ENCODE peak calls at places on chromosomes 11 and 22, in six cellular contexts. F is K562, N is SK-N-SH, B is HCT116, R is HepG2, C is GM23338. Z is an unnamed sample.

GRCh38 chr11:9726313-9727022 is 62.6 kb downstream of the SWAP70 start:
- DNase-seq in F (no peak), N (no peak), B (peak; percentile 23), R (peak; percentile 33), C (no peak), Z (peak; percentile 64)

GRCh38 chr11:94771390-94771789 is 3.2 kb downstream of the AMOTL1 start:
- DNase-seq in F (no peak), N (no peak), B (no peak), R (no peak), C (no peak), Z (no peak)

GRCh38 chr11:133753150-133753549 is 92.2 kb downstream of the SPATA19 start:
- DNase-seq in F (no peak), N (no peak), B (no peak), R (no peak), C (no peak), Z (no peak)

GRCh38 chr11:112162761-112163669 is 879 bp downstream of the IL18 start:
- DNase-seq in F (no peak), N (no peak), B (no peak), R (peak; percentile 21), C (no peak), Z (no peak)

GRCh38 chr22:33524511-33525270 is 395.6 kb downstream of the LARGE1 start:
- DNase-seq in F (no peak), N (no peak), B (no peak), R (no peak), C (peak; percentile 35), Z (no peak)

GRCh38 chr11:69039501-69039900 is 9.2 kb upstream of the TPCN2 start:
- DNase-seq in F (no peak), N (no peak), B (no peak), R (no peak), C (no peak), Z (no peak)

GRCh38 chr11:118084247-118084646 is 2.5 kb downstream of the SMIM35 start:
- DNase-seq in F (no peak), N (no peak), B (no peak), R (peak; percentile 32), C (no peak), Z (no peak)

GRCh38 chr22:24402460-24403192 is 24.8 kb upstream of the ADORA2A start:
- DNase-seq in F (no peak), N (peak; percentile 75), B (peak; percentile 82), R (peak; percentile 24), C (no peak), Z (peak; percentile 84)

GRCh38 chr11:120167659-120168058 is 29.7 kb upstream of the TRIM29 start:
- DNase-seq in F (no peak), N (no peak), B (no peak), R (no peak), C (no peak), Z (no peak)

GRCh38 chr11:68099474-68100405 is 21.4 kb downstream of the CHKA start:
- DNase-seq in F (peak; percentile 33), N (peak; percentile 57), B (no peak), R (peak; percentile 99), C (peak; percentile 26), Z (no peak)

GRCh38 chr11:26199341-26199740 is 132.6 kb upstream of the ANO3 start:
- DNase-seq in F (no peak), N (no peak), B (no peak), R (no peak), C (no peak), Z (no peak)

GRCh38 chr22:27057717-27058116 is 400.3 kb downstream of the MIAT start:
- DNase-seq in F (no peak), N (no peak), B (no peak), R (no peak), C (no peak), Z (no peak)

GRCh38 chr11:113114452-113115027 is 153.3 kb downstream of the NCAM1 start:
- DNase-seq in F (no peak), N (peak; percentile 49), B (no peak), R (peak; percentile 3), C (peak; percentile 67), Z (peak; percentile 24)

GRCh38 chr22:27074016-27074415 is 416.6 kb downstream of the MIAT start:
- DNase-seq in F (no peak), N (no peak), B (no peak), R (no peak), C (no peak), Z (no peak)

GRCh38 chr11:126989942-126990715 is 10.4 kb downstream of the KIRREL3 start:
- DNase-seq in F (peak; percentile 81), N (peak; percentile 88), B (peak; percentile 18), R (peak; percentile 38), C (peak; percentile 92), Z (peak; percentile 39)

GRCh38 chr22:27422442-27422841 is 379.1 kb downstream of the MN1 start:
- DNase-seq in F (no peak), N (no peak), B (no peak), R (no peak), C (no peak), Z (no peak)

GRCh38 chr11:36792870-36793541 is 195.0 kb upstream of the RAG2 start:
- DNase-seq in F (no peak), N (no peak), B (no peak), R (no peak), C (peak; percentile 1), Z (no peak)

GRCh38 chr11:132123449-132123848 is 753.0 kb downstream of the NTM start:
- DNase-seq in F (no peak), N (no peak), B (no peak), R (no peak), C (peak; percentile 58), Z (no peak)

GRCh38 chr22:49768961-49769690 is 58.5 kb downstream of the BRD1 start:
- DNase-seq in F (no peak), N (peak; percentile 40), B (no peak), R (no peak), C (no peak), Z (no peak)

GRCh38 chr22:29617922-29618629 is 14.6 kb downstream of the NF2 start:
- DNase-seq in F (no peak), N (no peak), B (peak; percentile 71), R (no peak), C (no peak), Z (no peak)

GRCh38 chr22:25112538-25113253 is 87.0 kb upstream of the CRYBB3 start:
- DNase-seq in F (no peak), N (no peak), B (no peak), R (peak; percentile 33), C (no peak), Z (no peak)

GRCh38 chr22:16958475-16958874 is 49.5 kb downstream of the GAB4 start:
- DNase-seq in F (peak; percentile 6), N (no peak), B (no peak), R (no peak), C (no peak), Z (no peak)

GRCh38 chr11:2592559-2593392 is 107.0 kb downstream of the KCNQ1OT1 start:
- DNase-seq in F (no peak), N (no peak), B (no peak), R (no peak), C (no peak), Z (no peak)

GRCh38 chr11:1771273-1771672 is 7.5 kb upstream of the CTSD start:
- DNase-seq in F (no peak), N (no peak), B (no peak), R (no peak), C (no peak), Z (no peak)

GRCh38 chr11:115191761-115192160 is 312.5 kb downstream of the CADM1 start:
- DNase-seq in F (no peak), N (no peak), B (no peak), R (peak; percentile 30), C (no peak), Z (no peak)

GRCh38 chr22:40819741-40820140 is 595 bp upstream of the SLC25A17 start:
- DNase-seq in F (no peak), N (peak; percentile 8), B (no peak), R (no peak), C (peak; percentile 8), Z (no peak)

GRCh38 chr22:38739300-38740055 is 16.3 kb downstream of the SUN2 start:
- DNase-seq in F (no peak), N (no peak), B (no peak), R (no peak), C (no peak), Z (no peak)

GRCh38 chr22:38740754-38741153 is 15.0 kb downstream of the SUN2 start:
- DNase-seq in F (no peak), N (no peak), B (no peak), R (no peak), C (no peak), Z (no peak)

GRCh38 chr22:38741576-38741975 is 14.2 kb downstream of the SUN2 start:
- DNase-seq in F (no peak), N (no peak), B (no peak), R (no peak), C (no peak), Z (no peak)

GRCh38 chr22:38741166-38741565 is 14.6 kb downstream of the SUN2 start:
- DNase-seq in F (no peak), N (no peak), B (no peak), R (no peak), C (no peak), Z (no peak)

GRCh38 chr22:38740116-38740723 is 15.6 kb downstream of the SUN2 start:
- DNase-seq in F (no peak), N (no peak), B (no peak), R (no peak), C (no peak), Z (no peak)
- TF ChIP-seq POLR2AphosphoS5 in F (no peak), N (no peak), B (no peak), R (no peak), C (no peak), Z (no peak)

GRCh38 chr11:108197351-108197750 is 25.1 kb downstream of the NPAT start:
- DNase-seq in F (no peak), N (no peak), B (no peak), R (peak; percentile 18), C (no peak), Z (no peak)
- H3K4me1 ChIP-seq in F (peaks cover 25% of the 10 kb centered on the region), N (no peaks in the 10 kb centered on the region), B (peaks cover 10% of the 10 kb centered on the region), R (peaks cover 11% of the 10 kb centered on the region), C (peaks cover 17% of the 10 kb centered on the region), Z (no peaks in the 10 kb centered on the region)

DNA sequence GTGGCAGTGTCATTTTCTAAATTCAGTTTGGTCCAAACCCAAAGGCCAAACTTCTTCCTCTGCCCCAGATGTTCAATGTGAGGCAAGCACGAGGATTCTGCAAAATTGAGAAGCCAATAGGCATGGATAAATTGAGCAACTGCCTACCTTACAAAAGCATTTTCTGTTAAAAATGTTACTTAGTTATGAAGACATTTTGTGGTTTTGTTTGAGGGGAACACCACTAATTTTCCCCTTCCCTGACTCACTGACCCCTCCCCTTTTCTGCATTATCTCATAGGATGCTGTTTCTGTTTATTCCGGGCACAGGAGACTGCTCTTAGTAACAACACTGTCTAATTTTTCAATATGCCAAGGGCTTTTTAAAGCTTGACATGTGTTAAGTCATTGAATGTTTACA is 462.8 kb downstream of the INSC start:
- DNase-seq in F (no peak), N (no peak), B (no peak), R (no peak), C (no peak), Z (no peak)
- TF ChIP-seq REST in F (no peak), N (no peak), B (no peak), R (no peak), C (no peak), Z (no peak)

GRCh38 chr22:39520874-39521857 is 804 bp downstream of the ATF4 start:
- DNase-seq in F (peak; percentile 71), N (peak; percentile 67), B (no peak), R (no peak), C (peak; percentile 76), Z (no peak)
- TF ChIP-seq POLR2AphosphoS5 in F (peak; percentile 39), N (peak; percentile 19), B (peak; percentile 58), R (no peak), C (no peak), Z (peak; percentile 1)

GRCh38 chr11:73288197-73288872 is 16.2 kb downstream of the P2RY6 start:
- DNase-seq in F (no peak), N (no peak), B (no peak), R (no peak), C (no peak), Z (no peak)
- H3K4me1 ChIP-seq in F (peaks cover 19% of the 10 kb centered on the region), N (peaks cover 9% of the 10 kb centered on the region), B (peaks cover 11% of the 10 kb centered on the region), R (peaks cover 32% of the 10 kb centered on the region), C (no peaks in the 10 kb centered on the region), Z (peaks cover 12% of the 10 kb centered on the region)